ENCODE peak calls at places on chromosome 6, in seven cellular contexts. X is AG04450, E is RWPE2, V is sciatic nerve, R is EH, Z is dorsolateral prefrontal cortex, K is HuH-7.5. D is an unnamed sample.

GRCh38 chr6:36367743-36368142 is 19.7 kb downstream of the ETV7 start:
- DNase-seq in E (no peak), X (no peak), V (no peak), K (no peak), Z (no peak), R (no peak), D (no peak)

GRCh38 chr6:74408844-74409243 is 712.8 kb downstream of the CD109 start:
- DNase-seq in E (no peak), R (no peak), V (no peak), Z (no peak), K (no peak), X (no peak), D (no peak)

GRCh38 chr6:44264154-44265002 is 973 bp downstream of the NFKBIE start:
- DNase-seq in V (no peak), Z (no peak), K (no peak), R (no peak), E (no peak), X (no peak), D (no peak)

GRCh38 chr6:14265049-14266021 is 147.8 kb downstream of the CD83 start:
- DNase-seq in Z (no peak), V (no peak), K (no peak), E (no peak), X (no peak), R (no peak), D (no peak)

GRCh38 chr6:70073637-70074036 is 207.3 kb downstream of the COL19A1 start:
- DNase-seq in V (no peak), K (no peak), E (no peak), R (no peak), X (no peak), Z (no peak), D (no peak)

GRCh38 chr6:87364602-87365252 is 20.1 kb downstream of the C6orf163 start:
- DNase-seq in Z (no peak), X (no peak), R (no peak), K (no peak), E (no peak), V (no peak), D (no peak)

GRCh38 chr6:124535746-124536145 is 426.5 kb upstream of the RNF217 start:
- DNase-seq in V (no peak), K (no peak), E (peak; percentile 66), R (no peak), X (no peak), Z (no peak), D (peak; percentile 1)

GRCh38 chr6:151616600-151616999 is 122.8 kb downstream of the CCDC170 start:
- DNase-seq in X (no peak), K (no peak), V (no peak), Z (no peak), E (no peak), R (no peak), D (no peak)